ENCODE peak calls at places on chromosomes 5 and 9, in four cellular contexts. Y is K562, A is GM12878, I is HL-60. C is an unnamed sample.

GRCh38 chr9:130663258-130664171 is 879 bp upstream of the PRDM12 start:
- DNase-seq in Y (no peak), A (no peak), I (no peak), C (no peak)

GRCh38 chr5:64384761-64385160 is 121.1 kb upstream of the RGS7BP start:
- DNase-seq in Y (no peak), A (no peak), I (no peak), C (peak; percentile 1)

GRCh38 chr5:157740211-157740610 is 3.3 kb upstream of the LSM11 start:
- DNase-seq in Y (peak; percentile 31), A (no peak), I (no peak), C (peak; percentile 40)

GRCh38 chr9:8960254-8960653 is 1160.7 kb upstream of the DMAC1 start:
- DNase-seq in Y (no peak), A (no peak), I (no peak), C (no peak)

GRCh38 chr9:27426717-27427645 is 97.1 kb upstream of the IFNK start:
- DNase-seq in Y (no peak), A (no peak), I (no peak), C (no peak)

GRCh38 chr9:81683214-81683613 is 6.1 kb downstream of the TLE1 start:
- DNase-seq in Y (no peak), A (no peak), I (no peak), C (no peak)

GRCh38 chr5:40656766-40657165 is 22.9 kb upstream of the PTGER4 start:
- DNase-seq in Y (no peak), A (no peak), I (no peak), C (no peak)

GRCh38 chr9:133572821-133573361 is 36.3 kb downstream of the FAM163B start:
- DNase-seq in Y (no peak), A (no peak), I (no peak), C (no peak)

GRCh38 chr5:133354323-133355161 is 257.8 kb downstream of the FSTL4 start:
- DNase-seq in Y (no peak), A (no peak), I (no peak), C (no peak)

GRCh38 chr9:108671156-108671555 is 184.6 kb downstream of the ACTL7B start:
- DNase-seq in Y (peak; percentile 23), A (no peak), I (peak; percentile 16), C (no peak)

GRCh38 chr9:14350766-14351165 is 36.8 kb upstream of the NFIB start:
- DNase-seq in Y (no peak), A (no peak), I (no peak), C (no peak)

GRCh38 chr9:2837915-2838314 is 6.0 kb downstream of the PUM3 start:
- DNase-seq in Y (no peak), A (no peak), I (no peak), C (no peak)

GRCh38 chr9:2242778-2243395 is 227.7 kb downstream of the SMARCA2 start:
- DNase-seq in Y (no peak), A (no peak), I (no peak), C (no peak)

GRCh38 chr9:131399972-131400371 is 6.1 kb downstream of the PRRC2B start:
- DNase-seq in Y (peak; percentile 5), A (no peak), I (no peak), C (no peak)

GRCh38 chr9:111078391-111079038 is 40.2 kb upstream of the LPAR1 start:
- DNase-seq in Y (no peak), A (peak; percentile 60), I (no peak), C (no peak)

GRCh38 chr9:129610473-129611301 is 10.2 kb downstream of the C9orf50 start:
- DNase-seq in Y (peak; percentile 76), A (no peak), I (no peak), C (peak; percentile 84)

GRCh38 chr9:126296687-126297086 is 29.9 kb upstream of the MVB12B start:
- DNase-seq in Y (no peak), A (no peak), I (no peak), C (no peak)

GRCh38 chr5:171777420-171777759 is 8.2 kb upstream of the SMIM23 start:
- DNase-seq in Y (no peak), A (no peak), I (no peak), C (no peak)

GRCh38 chr5:139633295-139634027 is 14.7 kb upstream of the CXXC5 start:
- DNase-seq in Y (peak; percentile 77), A (no peak), I (no peak), C (no peak)

GRCh38 chr9:114000671-114001409 is 77.3 kb downstream of the AMBP start:
- DNase-seq in Y (no peak), A (no peak), I (no peak), C (no peak)
- TF ChIP-seq SPI1 in Y (no peak), A (no peak), I (no peak), C (no peak)

GRCh38 chr5:53431665-53432064 is 48.8 kb upstream of the FST start:
- DNase-seq in Y (no peak), A (no peak), I (no peak), C (no peak)
- TF ChIP-seq POLR2AphosphoS5 in Y (no peak), A (no peak), I (no peak), C (no peak)

GRCh38 chr9:5422276-5422675 is 15.4 kb downstream of the PLGRKT start:
- DNase-seq in Y (no peak), A (no peak), I (no peak), C (no peak)

GRCh38 chr9:5428794-5429528 is 8.8 kb downstream of the PLGRKT start:
- DNase-seq in Y (no peak), A (no peak), I (no peak), C (no peak)

GRCh38 chr9:5427005-5427404 is 10.7 kb downstream of the PLGRKT start:
- DNase-seq in Y (no peak), A (no peak), I (no peak), C (no peak)

GRCh38 chr9:5428172-5428571 is 9.6 kb downstream of the PLGRKT start:
- DNase-seq in Y (no peak), A (no peak), I (no peak), C (no peak)

DNA sequence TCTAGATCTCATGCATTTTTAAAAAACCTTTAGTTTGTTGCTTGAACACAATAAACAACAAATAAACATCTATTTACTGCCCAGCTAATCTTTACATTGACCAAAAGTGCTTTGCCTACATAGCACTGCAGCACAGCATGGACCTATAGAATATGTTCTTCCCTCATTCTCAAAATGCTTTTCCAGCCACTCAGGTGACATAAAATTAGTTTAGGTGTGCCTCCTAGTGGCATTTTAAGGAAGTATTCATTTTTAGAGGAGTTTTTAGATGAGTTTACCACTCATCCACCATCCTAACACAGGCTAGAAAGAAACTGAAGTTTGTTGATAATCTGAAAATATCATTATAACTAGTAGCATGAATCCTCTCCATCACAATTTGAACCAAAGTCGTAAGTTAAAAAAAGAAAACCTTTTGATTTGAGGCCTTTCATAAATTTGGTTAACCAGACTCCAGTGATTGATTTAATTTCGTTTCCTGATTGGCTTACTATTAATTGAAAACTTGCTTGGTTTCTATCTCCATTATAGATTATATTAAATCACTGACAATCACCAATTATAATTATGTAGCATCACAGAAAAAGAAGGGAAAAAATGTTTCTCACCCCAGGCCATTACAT is 12.6 kb downstream of the PLGRKT start:
- DNase-seq in Y (peak; percentile 20), A (peak; percentile 30), I (no peak), C (no peak)
- TF ChIP-seq SPI1 in Y (no peak), A (no peak), I (no peak), C (no peak)

GRCh38 chr9:137254624-137255447 is at the start of gene NELFB:
- DNase-seq in Y (peak; percentile 98), A (peak; percentile 46), I (peak; percentile 82), C (peak; percentile 100)
- TF ChIP-seq POLR2AphosphoS5 in Y (peak; percentile 22), A (no peak), I (no peak), C (peak; percentile 33)

DNA sequence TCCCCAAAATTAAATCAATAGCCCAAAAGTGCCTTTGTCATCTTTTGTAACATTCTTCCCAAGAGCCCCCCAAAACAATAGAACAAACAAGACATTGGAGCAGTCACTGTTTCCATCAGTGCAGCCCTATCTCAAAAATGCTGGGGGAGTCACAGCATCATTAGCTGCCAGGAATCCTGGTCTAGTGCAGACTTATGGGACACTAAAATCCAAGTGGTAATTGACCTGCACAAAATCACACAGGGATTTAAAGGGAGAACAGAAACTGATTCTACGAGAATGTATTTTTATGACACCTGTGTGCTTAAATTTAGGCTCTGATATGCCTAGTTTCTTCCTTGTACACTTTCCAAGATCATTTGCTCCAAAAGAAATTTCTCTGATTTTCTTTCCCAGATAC is 172.9 kb downstream of the GLIS3 start:
- DNase-seq in Y (no peak), A (no peak), I (no peak), C (no peak)
- TF ChIP-seq SPI1 in Y (no peak), A (no peak), I (no peak), C (no peak)

GRCh38 chr9:97510797-97511761 is 9.6 kb downstream of the TMOD1 start:
- DNase-seq in Y (peak; percentile 31), A (peak; percentile 84), I (no peak), C (no peak)
- TF ChIP-seq POLR2AphosphoS5 in Y (no peak), A (peak; percentile 47), I (no peak), C (no peak)

GRCh38 chr9:120477534-120478001 is 102.4 kb downstream of the CDK5RAP2 start:
- DNase-seq in Y (peak; percentile 63), A (no peak), I (peak; percentile 26), C (peak; percentile 29)
- TF ChIP-seq SPI1 in Y (no peak), A (no peak), I (no peak), C (no peak)

GRCh38 chr9:31415184-31415583 is 969.3 kb upstream of the ACO1 start:
- DNase-seq in Y (no peak), A (no peak), I (no peak), C (no peak)
- TF ChIP-seq POLR2AphosphoS5 in Y (no peak), A (no peak), I (no peak), C (no peak)

DNA sequence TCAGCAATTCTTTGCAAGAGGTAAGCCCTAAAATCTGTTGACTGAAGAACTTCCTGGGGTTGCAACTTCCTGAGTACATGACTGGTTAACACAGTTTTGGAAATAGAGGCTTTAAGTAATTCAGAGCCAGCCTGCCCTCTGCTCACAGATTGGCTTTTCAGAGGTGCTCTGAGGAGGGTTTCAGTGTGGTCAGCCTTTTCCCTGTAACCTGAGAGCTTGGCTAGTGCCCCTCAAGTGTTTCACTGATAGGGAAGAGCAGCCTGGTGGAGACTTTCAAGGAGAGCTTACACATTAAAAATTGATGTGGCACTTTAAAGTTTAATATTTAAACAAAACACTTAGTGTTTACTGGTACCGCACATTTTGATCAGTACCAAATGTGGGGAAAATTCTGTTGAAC is 56.7 kb upstream of the FOXB2 start:
- DNase-seq in Y (no peak), A (no peak), I (no peak), C (no peak)
- TF ChIP-seq SPI1 in Y (no peak), A (no peak), I (no peak), C (no peak)

GRCh38 chr5:588406-588995 is 23.6 kb upstream of the CEP72 start:
- DNase-seq in Y (no peak), A (no peak), I (no peak), C (no peak)
- TF ChIP-seq POLR2AphosphoS5 in Y (no peak), A (no peak), I (no peak), C (no peak)

C was measured in GM12891.